ENCODE peak calls at places on chromosomes 6 and 20, in seven cellular contexts. L is A549, X is NB4, V is K562, P is lower leg skin, F is upper lobe of left lung, O is vagina. R is an unnamed sample.

GRCh38 chr20:37383229-37383989 is 37.5 kb downstream of the SRC start:
- DNase-seq in L (peak), X (no peak), V (peak), P (peak), F (peak), O (no peak), R (peak)

GRCh38 chr6:148240866-148241477 is 101.7 kb upstream of the SASH1 start:
- DNase-seq in L (no peak), X (no peak), V (no peak), P (no peak), F (no peak), O (no peak), R (no peak)

GRCh38 chr20:42604998-42605970 is 584.4 kb downstream of the PTPRT start:
- DNase-seq in L (no peak), X (no peak), V (no peak), P (no peak), F (no peak), O (no peak), R (no peak)

GRCh38 chr20:50642288-50642803 is 49.0 kb downstream of the RIPOR3 start:
- DNase-seq in L (peak), X (peak), V (peak), P (no peak), F (no peak), O (no peak), R (no peak)

GRCh38 chr6:5379647-5380242 is 118.4 kb downstream of the FARS2 start:
- DNase-seq in L (peak), X (peak), V (peak), P (no peak), F (no peak), O (no peak), R (no peak)

GRCh38 chr6:92427408-92427905 is 991.9 kb downstream of the EPHA7 start:
- DNase-seq in L (no peak), X (no peak), V (no peak), P (no peak), F (no peak), O (no peak), R (no peak)

GRCh38 chr6:6915813-6916547 is 191.8 kb upstream of the RREB1 start:
- DNase-seq in L (no peak), X (peak), V (no peak), P (peak), F (peak), O (no peak), R (peak)

GRCh38 chr6:89952361-89952680 is 58.1 kb downstream of the GJA10 start:
- DNase-seq in L (no peak), X (no peak), V (no peak), P (no peak), F (no peak), O (no peak), R (no peak)

GRCh38 chr6:34243901-34244884 is 4.6 kb downstream of the SMIM29 start:
- DNase-seq in L (peak), X (peak), V (peak), P (no peak), F (peak), O (no peak), R (peak)

GRCh38 chr6:153872946-153873345 is 166.1 kb upstream of the OPRM1 start:
- DNase-seq in L (no peak), X (no peak), V (no peak), P (no peak), F (peak), O (no peak), R (no peak)

GRCh38 chr6:170182093-170182780 is 108.6 kb downstream of the DLL1 start:
- DNase-seq in L (no peak), X (no peak), V (no peak), P (no peak), F (no peak), O (peak), R (no peak)

GRCh38 chr20:44702776-44703175 is 12.4 kb upstream of the CCN5 start:
- DNase-seq in L (no peak), X (peak), V (no peak), P (peak), F (peak), O (peak), R (peak)

GRCh38 chr6:74073429-74073828 is 377.4 kb downstream of the CD109 start:
- DNase-seq in L (no peak), X (no peak), V (no peak), P (no peak), F (no peak), O (no peak), R (no peak)

GRCh38 chr20:59122377-59122932 is 41.2 kb upstream of the ZNF831 start:
- DNase-seq in L (no peak), X (no peak), V (no peak), P (no peak), F (no peak), O (no peak), R (no peak)

GRCh38 chr6:108622601-108623335 is 62.1 kb downstream of the FOXO3 start:
- DNase-seq in L (peak), X (peak), V (peak), P (peak), F (peak), O (peak), R (peak)

GRCh38 chr20:7161690-7162089 is 394.2 kb downstream of the BMP2 start:
- DNase-seq in L (peak), X (peak), V (no peak), P (no peak), F (no peak), O (no peak), R (no peak)

GRCh38 chr6:12083763-12084162 is 71.7 kb downstream of the HIVEP1 start:
- DNase-seq in L (no peak), X (no peak), V (no peak), P (no peak), F (no peak), O (no peak), R (no peak)

GRCh38 chr6:156582509-156582992 is 194.6 kb upstream of the ARID1B start:
- DNase-seq in L (no peak), X (no peak), V (no peak), P (no peak), F (no peak), O (no peak), R (no peak)

GRCh38 chr20:62921119-62921687 is 5.1 kb downstream of the DIDO1 start:
- DNase-seq in L (peak), X (peak), V (peak), P (peak), F (peak), O (no peak), R (peak)

GRCh38 chr20:36340593-36340990 is 34.5 kb downstream of the DLGAP4 start:
- DNase-seq in L (no peak), X (no peak), V (no peak), P (no peak), F (no peak), O (no peak), R (no peak)

GRCh38 chr6:52522151-52522626 is 54.7 kb downstream of the TRAM2 start:
- DNase-seq in L (no peak), X (no peak), V (no peak), P (no peak), F (no peak), O (peak), R (peak)

GRCh38 chr6:43954311-43955131 is 172.7 kb downstream of the MRPL14 start:
- DNase-seq in L (no peak), X (no peak), V (no peak), P (no peak), F (no peak), O (no peak), R (peak)

GRCh38 chr6:149990672-149991402 is 27.1 kb downstream of the ULBP1 start:
- DNase-seq in L (no peak), X (peak), V (no peak), P (no peak), F (no peak), O (peak), R (peak)

GRCh38 chr6:14406616-14407343 is 289.2 kb downstream of the CD83 start:
- DNase-seq in L (no peak), X (no peak), V (no peak), P (no peak), F (no peak), O (peak), R (no peak)

DNA sequence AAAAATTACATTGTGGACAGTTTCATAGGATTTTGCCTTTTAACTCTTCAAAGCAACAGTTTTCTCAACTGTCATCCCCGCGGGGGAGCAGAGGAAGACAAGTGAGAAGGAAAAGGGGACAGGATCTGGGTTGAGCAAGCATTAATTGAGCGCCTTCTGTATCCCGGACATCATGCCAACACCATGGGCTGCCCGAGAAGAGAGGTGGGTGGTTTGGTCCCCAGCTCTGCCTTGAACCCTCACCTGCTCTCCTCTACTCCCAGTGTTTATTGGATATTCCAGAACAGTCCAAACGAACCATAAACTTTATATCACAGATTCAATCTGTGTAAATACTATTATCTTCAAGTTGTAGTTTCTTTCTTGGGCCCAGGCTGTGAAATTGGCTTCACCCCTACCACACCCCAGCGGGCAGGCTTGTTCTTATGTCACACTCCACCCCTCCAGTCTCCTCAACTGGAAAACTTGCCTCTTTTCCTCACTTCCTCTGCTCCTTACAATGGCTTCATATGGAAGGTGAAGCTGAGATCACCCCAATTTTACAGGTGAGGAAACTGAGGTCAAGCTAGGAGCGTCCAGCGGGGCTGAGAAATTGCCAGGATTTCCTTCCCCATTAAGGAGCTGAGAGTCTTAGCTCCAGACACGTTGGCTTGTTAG is 6.0 kb downstream of the PCK1 start:
- DNase-seq in L (no peak), X (no peak), V (no peak), P (no peak), F (no peak), O (no peak), R (no peak)
- TF ChIP-seq POLR2A in L (no peak), X (no peak), V (no peak), P (no peak), F (no peak), O (no peak), R (no peak)

DNA sequence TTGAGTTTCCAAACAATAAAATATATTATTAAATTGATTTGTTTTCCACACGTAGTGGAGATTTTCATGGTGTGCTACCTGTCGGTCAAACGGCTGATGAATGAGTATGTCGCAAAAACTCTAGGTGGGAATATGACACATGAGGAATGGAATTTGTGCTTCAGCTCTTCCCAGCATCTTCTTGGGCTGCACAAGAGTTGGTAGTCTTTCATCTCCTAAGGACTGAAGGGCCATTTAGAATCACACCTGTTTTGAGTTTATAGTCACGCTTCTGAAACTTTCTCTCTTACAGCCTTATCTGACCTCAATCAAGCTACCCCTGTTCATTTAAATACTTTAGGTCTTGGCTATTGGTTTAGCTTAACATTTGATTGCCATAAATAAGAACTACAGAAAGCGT is 157.7 kb upstream of the AKAP12 start:
- DNase-seq in L (peak), X (no peak), V (no peak), P (no peak), F (no peak), O (no peak), R (no peak)
- TF ChIP-seq POLR2A in L (no peak), X (no peak), V (no peak), P (no peak), F (no peak), O (no peak), R (no peak)

DNA sequence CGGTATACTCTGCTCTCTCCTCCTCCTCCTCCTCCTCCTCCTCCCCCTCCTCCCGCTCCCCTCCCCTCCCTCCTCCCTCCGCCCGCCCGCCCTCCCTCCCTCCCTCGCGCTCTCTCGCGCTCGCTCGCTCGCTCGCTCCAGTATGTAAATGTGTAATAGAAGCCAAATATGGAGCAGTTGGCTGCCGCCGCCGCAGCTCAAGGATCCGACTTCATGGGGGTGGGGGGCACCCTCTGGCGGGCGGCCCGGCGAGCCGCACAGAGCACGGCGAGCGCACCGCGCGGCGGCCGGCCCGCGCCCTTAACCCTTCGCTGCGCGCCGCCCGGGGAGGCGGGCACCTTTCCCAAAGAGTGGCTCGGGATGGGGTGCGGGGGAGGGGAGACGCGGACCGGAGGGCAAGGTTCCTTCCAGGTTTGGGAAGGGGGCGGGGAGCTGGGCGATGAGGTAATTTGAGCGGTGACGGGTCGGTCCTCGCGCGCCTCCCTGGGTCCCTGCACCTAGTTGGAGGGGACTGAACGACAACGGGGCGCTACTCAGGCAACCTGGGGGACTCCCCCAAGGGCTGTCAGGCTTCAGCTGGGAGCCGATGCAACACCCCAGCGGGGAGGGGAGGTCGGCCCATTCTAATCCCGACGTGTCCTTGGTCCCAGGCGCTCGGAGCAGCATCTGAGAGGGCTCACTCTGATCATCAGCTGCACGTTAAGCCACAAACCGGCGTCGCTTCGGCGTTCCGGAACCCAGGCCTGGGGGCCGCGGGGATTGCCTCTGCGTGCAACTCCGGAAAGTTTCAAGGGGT is 407 bp upstream of the ATXN1 start:
- DNase-seq in L (peak), X (peak), V (peak), P (peak), F (peak), O (peak), R (peak)
- TF ChIP-seq POLR2A in L (no peak), X (peak), V (no peak), P (no peak), F (no peak), O (no peak), R (peak)

DNA sequence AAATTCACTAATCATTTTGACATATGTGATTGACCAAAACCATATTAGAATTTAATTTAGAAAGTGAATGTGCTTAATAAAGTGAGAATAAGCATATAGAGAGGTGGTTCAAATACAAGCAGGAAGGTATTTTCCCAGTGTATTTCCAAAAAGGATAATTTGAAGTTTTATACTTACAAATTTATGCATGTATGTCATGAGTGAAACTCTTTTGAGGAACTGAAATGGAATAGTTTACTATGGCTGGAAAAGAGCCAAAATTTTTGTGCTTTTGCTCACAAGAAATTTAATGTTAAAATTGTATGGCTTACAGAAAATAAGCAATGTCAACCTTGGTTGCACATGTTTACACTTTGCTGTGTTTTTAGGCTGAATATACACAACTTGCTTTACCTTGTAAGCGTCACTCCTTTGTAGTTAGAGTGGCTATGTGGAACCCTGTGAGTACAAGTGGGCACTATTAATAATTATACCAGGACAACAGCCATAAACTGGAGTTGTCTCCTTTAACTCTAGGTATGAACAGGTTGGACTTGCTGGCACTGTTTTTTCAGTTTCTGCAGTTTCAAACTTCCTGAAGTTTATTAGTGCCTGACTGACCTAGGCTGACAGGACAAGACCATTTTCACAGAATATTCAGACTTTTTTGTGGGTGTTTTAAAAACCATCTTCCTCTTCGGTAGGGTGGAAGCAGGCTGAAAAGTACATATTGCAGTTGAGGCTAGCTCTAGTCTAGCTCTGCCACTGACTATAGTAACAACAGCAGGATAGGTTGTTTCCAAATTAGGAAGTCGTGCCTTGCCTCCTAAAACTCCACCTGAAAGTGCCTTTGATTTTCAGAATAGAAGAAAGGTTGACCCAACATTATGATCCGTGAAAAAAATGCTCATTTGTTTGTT is 6.0 kb downstream of the AFDN start:
- DNase-seq in L (no peak), X (no peak), V (no peak), P (no peak), F (no peak), O (no peak), R (no peak)
- TF ChIP-seq POLR2A in L (no peak), X (no peak), V (no peak), P (no peak), F (no peak), O (no peak), R (no peak)

DNA sequence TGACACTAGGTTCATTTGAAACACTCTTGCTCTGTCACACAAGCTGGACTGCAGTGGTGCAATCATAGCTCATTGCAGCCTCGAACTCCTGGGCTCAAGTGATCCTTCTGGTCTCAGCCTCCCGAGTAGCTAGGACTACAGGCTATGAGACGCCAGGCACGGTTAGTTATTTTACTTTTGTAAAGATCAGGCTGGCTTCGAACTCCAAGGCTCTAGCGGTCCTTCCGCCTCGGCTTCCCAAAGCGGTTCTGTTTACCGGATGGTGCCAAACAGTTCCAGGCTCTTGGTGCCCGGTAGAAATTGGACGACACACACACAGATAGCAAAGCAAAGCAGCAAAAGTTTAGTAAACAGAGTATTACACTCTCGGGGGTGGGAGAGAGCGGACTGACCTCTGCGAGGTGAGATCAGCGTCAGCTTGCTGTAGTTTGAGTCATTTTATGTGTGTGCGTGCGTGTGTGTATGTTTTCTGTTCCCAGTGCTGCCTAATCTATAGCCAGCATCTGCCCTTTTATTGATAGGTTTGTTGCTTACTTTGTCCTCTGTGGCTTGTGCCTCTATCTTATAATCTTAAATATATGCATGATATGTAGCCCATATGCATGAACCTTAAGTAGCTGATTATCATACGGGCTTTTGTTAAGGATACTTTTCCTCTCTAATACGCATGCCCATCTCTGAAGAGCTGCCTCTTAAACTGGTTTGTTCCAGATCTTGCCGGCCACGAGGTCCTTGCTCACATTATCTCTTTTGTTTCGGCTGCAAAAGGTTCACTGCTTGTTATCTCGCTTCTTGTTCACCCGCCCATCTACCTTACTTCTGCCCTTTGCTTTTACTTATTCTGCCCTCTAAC is 75.2 kb downstream of the OR2B2 start:
- DNase-seq in L (peak), X (peak), V (peak), P (peak), F (peak), O (no peak), R (peak)
- TF ChIP-seq POLR2A in L (no peak), X (peak), V (peak), P (no peak), F (no peak), O (no peak), R (peak)

GRCh38 chr6:127481628-127482027 is 22.4 kb upstream of the KIAA0408 start:
- DNase-seq in L (peak), X (no peak), V (no peak), P (no peak), F (no peak), O (no peak), R (peak)

GRCh38 chr6:127482318-127482717 is 23.1 kb upstream of the KIAA0408 start:
- DNase-seq in L (no peak), X (no peak), V (no peak), P (no peak), F (no peak), O (no peak), R (no peak)

GRCh38 chr6:127483399-127484055 is 24.3 kb upstream of the KIAA0408 start:
- DNase-seq in L (no peak), X (no peak), V (no peak), P (no peak), F (no peak), O (no peak), R (no peak)

GRCh38 chr6:127486934-127487333 is 27.7 kb upstream of the KIAA0408 start:
- DNase-seq in L (no peak), X (no peak), V (no peak), P (no peak), F (no peak), O (no peak), R (no peak)

DNA sequence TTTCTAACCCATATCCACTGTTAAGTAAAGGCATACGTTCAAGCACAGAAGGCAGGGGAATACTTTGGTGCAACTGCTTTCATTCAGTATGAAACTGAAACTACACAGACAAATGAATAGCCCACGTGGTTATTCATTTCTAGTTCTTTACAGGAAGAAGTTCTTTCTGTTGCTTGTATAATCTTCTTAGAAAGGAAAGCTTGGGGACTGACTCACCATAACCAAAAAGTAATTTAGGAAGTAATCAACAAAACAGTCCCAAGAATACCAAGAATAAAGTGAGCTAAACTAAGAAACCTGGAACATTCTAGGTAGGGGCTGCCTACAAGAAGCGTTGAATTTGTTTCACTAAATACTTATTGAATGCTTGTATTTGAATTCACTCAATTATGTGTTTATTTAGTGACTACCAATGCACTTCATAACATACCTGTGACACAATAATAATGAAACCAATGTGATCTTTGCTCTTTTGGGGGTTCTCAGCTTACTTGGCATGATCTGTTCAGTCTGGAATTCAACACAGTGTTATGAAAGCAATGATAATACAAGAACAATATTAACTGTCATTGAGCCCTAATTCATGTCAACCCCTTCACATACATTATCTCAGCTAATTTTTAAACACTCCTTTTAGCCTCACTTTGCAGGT is 25.1 kb upstream of the KIAA0408 start:
- DNase-seq in L (peak), X (peak), V (no peak), P (no peak), F (no peak), O (no peak), R (no peak)
- TF ChIP-seq POLR2A in L (no peak), X (no peak), V (no peak), P (no peak), F (no peak), O (no peak), R (no peak)

R was measured in adrenal gland.